ENCODE peak calls at places on chromosomes 7 and 10, in four cellular contexts. N, R, I and C are unnamed samples.

GRCh38 chr10:75102830-75103673 is 8.4 kb upstream of the SAMD8 start:
- DNase-seq in N (no peak), R (no peak), I (no peak), C (no peak)

GRCh38 chr7:107394301-107394700 is 75.6 kb upstream of the GPR22 start:
- DNase-seq in N (no peak), R (no peak), I (no peak), C (no peak)

GRCh38 chr10:15715619-15716227 is 4.0 kb downstream of the ITGA8 start:
- DNase-seq in I (no peak), N (no peak), R (no peak), C (no peak)

GRCh38 chr10:114103286-114103685 is 59.6 kb downstream of the ADRB1 start:
- DNase-seq in N (peak; percentile 70), I (no peak), R (no peak), C (no peak)

GRCh38 chr10:24519950-24520349 is 203.7 kb downstream of the ARHGAP21 start:
- DNase-seq in I (no peak), R (peak; percentile 32), N (peak; percentile 47), C (no peak)

GRCh38 chr7:79272066-79272669 is 181.3 kb downstream of the MAGI2 start:
- DNase-seq in N (peak; percentile 12), I (no peak), R (no peak), C (peak; percentile 54)

GRCh38 chr10:75401569-75402485 is at the start of gene ZNF503:
- DNase-seq in R (no peak), I (peak; percentile 76), N (peak; percentile 68), C (peak; percentile 86)

GRCh38 chr10:95792874-95793285 is 36.9 kb downstream of the ENTPD1 start:
- DNase-seq in R (no peak), I (no peak), N (no peak), C (no peak)

GRCh38 chr7:118372530-118372929 is 148.0 kb downstream of the ANKRD7 start:
- DNase-seq in N (no peak), I (no peak), R (no peak), C (no peak)

GRCh38 chr10:46215426-46215825 is 71.4 kb upstream of the ANTXRL start:
- DNase-seq in N (peak; percentile 1), I (no peak), R (no peak), C (no peak)